ENCODE peak calls at places on chromosomes 11 and 22, in four cellular contexts. V is stomach, T is nephron progenitor cell, R is left ventricle myocardium inferior. A is an unnamed sample.

GRCh38 chr22:39007177-39007576 is 6.9 kb upstream of the APOBEC3C start:
- DNase-seq in T (no peak), V (no peak), R (no peak), A (no peak)

GRCh38 chr11:2789791-2790580 is 90.2 kb upstream of the KCNQ1OT1 start:
- DNase-seq in V (peak; percentile 23), R (peak; percentile 5), T (no peak), A (no peak)

GRCh38 chr11:3074912-3075589 is 17.8 kb upstream of the CARS1 start:
- DNase-seq in R (no peak), T (no peak), V (no peak), A (no peak)

GRCh38 chr11:65489061-65489705 is 9.7 kb upstream of the MALAT1 start:
- DNase-seq in V (no peak), R (peak; percentile 73), T (peak; percentile 71), A (no peak)

GRCh38 chr11:117498791-117499190 is 171.1 kb downstream of the CEP164 start:
- DNase-seq in T (no peak), R (no peak), V (no peak), A (no peak)

GRCh38 chr11:111735262-111736116 is 30.7 kb downstream of the PPP2R1B start:
- DNase-seq in T (peak; percentile 26), V (peak; percentile 54), R (peak; percentile 73), A (no peak)

GRCh38 chr11:87356428-87356827 is 318.7 kb downstream of the TMEM135 start:
- DNase-seq in R (no peak), V (no peak), T (no peak), A (no peak)

GRCh38 chr11:117439256-117439655 is 111.6 kb downstream of the CEP164 start:
- DNase-seq in V (no peak), R (no peak), T (no peak), A (no peak)

GRCh38 chr11:16612801-16613400 is 125.5 kb upstream of the C11orf58 start:
- DNase-seq in R (no peak), V (no peak), T (peak; percentile 12), A (no peak)

GRCh38 chr11:124812876-124813275 is 12.7 kb upstream of the MSANTD2 start:
- DNase-seq in R (no peak), V (no peak), T (no peak), A (no peak)

GRCh38 chr11:6576471-6577373 is 26.7 kb downstream of the RRP8 start:
- DNase-seq in R (no peak), T (no peak), V (no peak), A (no peak)

GRCh38 chr22:21102659-21103267 is 57.0 kb downstream of the LRRC74B start:
- DNase-seq in T (peak; percentile 93), R (peak; percentile 66), V (peak; percentile 68), A (peak; percentile 90)

GRCh38 chr11:31421840-31422239 is 52.2 kb downstream of the DNAJC24 start:
- DNase-seq in R (no peak), T (no peak), V (no peak), A (no peak)

GRCh38 chr11:83827520-83827919 is 541.4 kb upstream of the CCDC90B start:
- DNase-seq in T (no peak), R (no peak), V (no peak), A (no peak)

GRCh38 chr22:39117585-39118191 is 20.6 kb downstream of the APOBEC3H start:
- DNase-seq in R (no peak), T (peak; percentile 47), V (peak; percentile 70), A (peak; percentile 73)

GRCh38 chr11:1368966-1369365 is 20.8 kb upstream of the BRSK2 start:
- DNase-seq in T (no peak), R (no peak), V (no peak), A (no peak)

GRCh38 chr11:11722861-11723260 is 101.1 kb upstream of the GALNT18 start:
- DNase-seq in R (no peak), V (no peak), T (no peak), A (no peak)

GRCh38 chr11:96074551-96075309 is 150.8 kb upstream of the MTMR2 start:
- DNase-seq in R (no peak), V (no peak), T (no peak), A (no peak)

GRCh38 chr11:10638285-10638684 is 55.3 kb downstream of the IRAG1 start:
- DNase-seq in T (no peak), V (no peak), R (no peak), A (no peak)

GRCh38 chr11:35056391-35057093 is 82.4 kb upstream of the CD44 start:
- DNase-seq in V (no peak), R (no peak), T (no peak), A (no peak)

GRCh38 chr11:13984616-13985474 is 22.3 kb downstream of the SPON1 start:
- DNase-seq in R (no peak), T (no peak), V (no peak), A (no peak)

GRCh38 chr11:115458877-115459276 is 45.3 kb downstream of the CADM1 start:
- DNase-seq in T (no peak), R (no peak), V (no peak), A (no peak)

GRCh38 chr22:29002603-29003002 is 59.0 kb downstream of the C22orf31 start:
- DNase-seq in T (no peak), V (peak; percentile 53), R (peak; percentile 20), A (no peak)

GRCh38 chr11:108609681-108610080 is 16.1 kb upstream of the EXPH5 start:
- DNase-seq in T (no peak), V (no peak), R (no peak), A (no peak)

GRCh38 chr11:44072757-44073658 is 6.9 kb downstream of the ACCS start:
- DNase-seq in R (no peak), T (no peak), V (no peak), A (no peak)

DNA sequence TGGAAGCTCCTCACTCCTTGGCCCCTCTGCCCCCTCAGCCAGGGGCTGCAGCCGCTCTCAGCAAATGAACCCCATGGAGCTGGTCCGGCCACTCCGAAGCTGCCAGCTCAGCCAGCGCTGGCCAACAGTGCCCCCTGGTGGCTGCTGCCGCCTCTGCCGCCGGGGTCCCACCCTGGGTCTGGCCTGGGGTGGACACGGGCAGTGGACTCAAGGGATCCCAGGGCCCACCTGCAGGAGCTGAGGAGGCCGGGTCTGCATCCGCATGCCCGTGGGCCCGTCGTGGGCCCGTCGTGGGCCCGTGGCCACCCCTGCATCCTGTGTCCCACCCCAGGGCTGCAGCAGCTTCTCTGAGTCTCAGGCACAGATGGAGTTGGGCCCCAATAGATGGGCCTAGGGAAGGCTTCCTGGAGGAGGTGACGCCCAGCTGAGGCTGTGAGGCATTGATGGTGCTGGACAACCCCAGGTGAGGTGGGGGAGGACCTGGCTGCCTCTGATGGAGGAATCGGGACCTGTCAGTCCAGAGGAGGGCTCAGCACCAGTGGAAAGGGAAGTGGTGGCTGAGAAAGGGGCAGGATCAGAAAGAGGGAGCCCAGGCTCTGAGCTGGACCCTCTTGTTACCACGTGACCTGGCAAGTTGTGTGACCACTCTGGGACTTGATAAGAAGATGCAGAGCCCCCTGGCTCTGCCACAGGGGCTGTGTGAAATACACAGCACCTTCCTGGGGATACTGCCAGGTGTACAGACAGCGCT is 522.3 kb downstream of the BRD1 start:
- DNase-seq in T (peak; percentile 97), R (peak; percentile 53), V (peak; percentile 40), A (peak; percentile 74)
- TF ChIP-seq CTCF in T (peak; percentile 98), R (peak; percentile 94), V (no peak), A (peak; percentile 45)

DNA sequence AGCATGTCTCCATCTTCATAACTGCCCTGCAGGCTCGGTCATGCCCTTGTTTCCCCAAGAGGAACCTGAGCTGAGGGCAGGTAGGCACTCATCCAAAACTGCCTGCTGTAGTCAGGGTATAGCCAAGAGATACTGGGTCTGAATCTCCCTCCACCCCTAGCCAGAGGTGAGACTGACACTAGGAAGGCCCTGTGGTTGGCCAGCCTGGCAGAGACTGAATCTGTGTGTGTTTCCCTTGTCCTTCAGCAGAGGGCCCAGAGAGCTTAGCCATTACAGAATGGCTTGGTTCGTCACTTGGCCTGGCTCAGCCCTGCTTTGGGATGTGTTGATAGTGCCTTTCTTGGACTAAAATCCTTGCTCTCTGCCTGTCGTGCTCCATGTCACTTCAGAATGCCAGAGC is 79.3 kb upstream of the SUSD2 start:
- DNase-seq in R (no peak), T (no peak), V (no peak), A (no peak)
- TF ChIP-seq CTCF in R (peak; percentile 47), T (no peak), V (no peak), A (no peak)

GRCh38 chr11:67351275-67352005 is 1.9 kb downstream of the POLD4 start:
- DNase-seq in T (peak; percentile 64), V (peak; percentile 75), R (peak; percentile 55), A (peak; percentile 82)
- TF ChIP-seq CTCF in T (peak; percentile 91), V (no peak), R (peak; percentile 94), A (peak; percentile 91)

DNA sequence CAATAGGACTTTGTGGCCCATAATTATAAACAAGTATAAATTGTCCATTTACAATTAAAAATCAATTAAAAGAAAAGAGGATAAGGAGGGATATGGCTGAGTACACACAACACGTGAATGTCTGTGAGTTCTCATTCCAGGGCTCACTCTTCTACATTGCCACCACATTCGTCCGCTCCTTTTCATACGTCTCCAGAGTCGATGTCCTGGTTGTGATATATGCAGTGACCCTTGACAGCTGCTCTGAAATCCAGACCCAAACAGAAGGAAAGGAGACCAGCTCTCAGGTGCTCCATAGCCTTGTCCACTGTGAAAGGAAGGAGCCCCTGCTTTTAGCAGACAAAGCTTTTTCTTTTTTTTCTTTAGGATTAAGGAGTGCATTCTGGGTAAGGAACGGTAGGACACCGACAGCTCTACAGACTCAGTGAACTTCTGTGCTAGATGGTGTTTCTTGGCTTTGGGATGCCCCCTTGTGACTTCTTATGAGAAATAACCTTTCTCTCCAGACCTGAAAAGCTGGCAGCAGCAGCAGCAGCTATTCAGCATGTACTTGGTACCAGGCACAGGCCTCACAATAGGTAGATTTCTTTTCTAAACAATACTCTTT is 19.7 kb upstream of the DNAJB13 start:
- DNase-seq in V (peak; percentile 37), T (peak; percentile 10), R (no peak), A (peak; percentile 58)
- TF ChIP-seq CTCF in V (no peak), T (peak; percentile 22), R (peak; percentile 39), A (no peak)

DNA sequence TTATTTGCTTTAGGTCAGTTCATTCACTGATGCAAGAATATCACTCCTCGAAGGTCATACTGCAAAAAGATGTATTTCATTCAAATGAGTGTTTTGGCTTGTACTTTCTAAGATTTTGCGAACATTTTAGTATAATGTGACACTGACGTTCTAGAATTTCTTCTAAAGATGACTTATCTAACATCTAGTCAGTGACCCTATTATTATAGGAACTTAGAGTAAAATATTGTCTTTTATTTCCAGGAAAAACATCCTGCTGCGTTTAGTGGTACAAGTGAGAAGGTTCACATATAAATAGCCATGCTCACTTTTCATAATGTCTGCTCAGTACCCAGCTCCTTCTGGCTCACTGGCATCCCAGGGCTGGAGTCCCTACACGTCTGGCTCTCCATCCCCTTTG is at the start of gene OR52M1:
- DNase-seq in R (no peak), T (no peak), V (no peak), A (no peak)
- TF ChIP-seq CTCF in R (no peak), T (no peak), V (no peak), A (no peak)

DNA sequence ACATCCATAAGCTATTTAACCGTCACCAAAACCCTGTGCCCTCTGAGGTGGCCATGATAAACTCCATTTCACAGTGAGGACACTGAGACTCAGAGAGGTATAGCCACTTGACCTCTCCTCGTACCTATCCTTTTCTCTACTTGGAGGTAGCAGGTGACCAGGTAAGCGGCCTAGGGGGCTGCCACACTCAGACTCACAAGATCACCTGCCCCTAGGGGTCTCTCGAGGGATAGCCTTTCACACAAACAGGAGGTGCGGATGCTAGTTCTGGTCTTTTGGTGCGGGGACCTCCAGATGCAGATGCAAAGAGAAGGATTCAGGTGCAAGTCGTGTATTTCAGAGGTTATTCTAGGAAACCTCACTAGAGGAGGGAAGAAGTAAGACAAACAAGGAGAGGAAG is 14.6 kb downstream of the MS4A18 start:
- DNase-seq in R (no peak), T (no peak), V (no peak), A (no peak)
- TF ChIP-seq CTCF in R (no peak), T (no peak), V (no peak), A (no peak)

A was measured in GM13976.